ENCODE peak calls at places on chromosomes 1 and 21, in four cellular contexts. N is cardiac muscle cell; I is Caco-2; Z is CD8-positive, alpha-beta T cell. V is an unnamed sample.

GRCh38 chr1:112369389-112370285 is 26.4 kb upstream of the CTTNBP2NL start:
- DNase-seq in Z (peak; percentile 86), I (peak; percentile 87), N (peak; percentile 91), V (peak; percentile 63)

GRCh38 chr1:30686236-30686635 is 37.1 kb downstream of the MATN1 start:
- DNase-seq in Z (no peak), N (peak; percentile 30), I (no peak), V (no peak)

GRCh38 chr1:10709646-10710045 is 86.8 kb downstream of the CASZ1 start:
- DNase-seq in Z (no peak), I (no peak), N (no peak), V (no peak)

GRCh38 chr1:71026093-71026492 is 21.5 kb downstream of the PTGER3 start:
- DNase-seq in N (no peak), I (no peak), Z (no peak), V (no peak)

GRCh38 chr1:60876952-60877351 is 205.4 kb upstream of the NFIA start:
- DNase-seq in N (no peak), I (no peak), Z (no peak), V (no peak)

GRCh38 chr1:4851666-4852065 is 197.3 kb downstream of the AJAP1 start:
- DNase-seq in I (no peak), N (no peak), Z (no peak), V (no peak)

GRCh38 chr1:8169364-8170058 is 143.4 kb upstream of the ERRFI1 start:
- DNase-seq in N (no peak), I (peak; percentile 72), Z (peak; percentile 66), V (peak; percentile 16)

GRCh38 chr1:83791821-83792437 is 207.0 kb downstream of the TTLL7 start:
- DNase-seq in I (no peak), N (no peak), Z (no peak), V (peak; percentile 1)

GRCh38 chr21:43325968-43326367 is 101.0 kb downstream of the SIK1 start:
- DNase-seq in I (no peak), N (no peak), Z (no peak), V (no peak)

GRCh38 chr1:227325195-227325594 is 6.9 kb upstream of the CDC42BPA start:
- DNase-seq in Z (no peak), I (no peak), N (no peak), V (no peak)

GRCh38 chr21:33858672-33859372 is 56.8 kb downstream of the ATP5PO start:
- DNase-seq in N (no peak), Z (no peak), I (no peak), V (no peak)

GRCh38 chr21:42171091-42172053 is 47.6 kb upstream of the ABCG1 start:
- DNase-seq in N (no peak), I (no peak), Z (no peak), V (no peak)

GRCh38 chr1:117501275-117501674 is 104.6 kb upstream of the TENT5C start:
- DNase-seq in Z (no peak), N (no peak), I (no peak), V (no peak)

GRCh38 chr1:66711420-66711819 is 40.8 kb upstream of the DYNLT5 start:
- DNase-seq in I (no peak), N (no peak), Z (no peak), V (no peak)

GRCh38 chr21:44010429-44010828 is 1.7 kb upstream of the TRAPPC10 start:
- DNase-seq in I (no peak), Z (no peak), N (no peak), V (no peak)

GRCh38 chr1:1089731-1090423 is 15.8 kb upstream of the RNF223 start:
- DNase-seq in I (no peak), Z (no peak), N (no peak), V (no peak)

GRCh38 chr1:44672254-44672955 is 1.9 kb downstream of the TMEM53 start:
- DNase-seq in I (no peak), N (no peak), Z (no peak), V (peak; percentile 74)

GRCh38 chr1:12518956-12519707 is 98.9 kb downstream of the DHRS3 start:
- DNase-seq in I (no peak), N (peak; percentile 31), Z (no peak), V (no peak)

GRCh38 chr1:244852694-244853093 is 11.6 kb downstream of the HNRNPU start:
- DNase-seq in Z (no peak), N (no peak), I (no peak), V (no peak)

GRCh38 chr1:10438677-10439163 is 8.5 kb downstream of the CENPS start:
- DNase-seq in Z (no peak), I (no peak), N (peak; percentile 27), V (no peak)

GRCh38 chr1:193736507-193736906 is 550.1 kb upstream of the B3GALT2 start:
- DNase-seq in Z (no peak), N (no peak), I (no peak), V (no peak)

GRCh38 chr1:22143065-22143514 is at the start of gene WNT4:
- DNase-seq in Z (no peak), I (peak; percentile 72), N (peak; percentile 77), V (peak; percentile 29)

GRCh38 chr1:72009756-72010441 is 272.4 kb downstream of the NEGR1 start:
- DNase-seq in N (peak; percentile 11), Z (no peak), I (no peak), V (peak; percentile 61)

GRCh38 chr21:29025328-29025713 is 853 bp downstream of the USP16 start:
- DNase-seq in N (peak; percentile 5), I (no peak), Z (no peak), V (no peak)

GRCh38 chr1:169484107-169484506 is 1.6 kb downstream of the SLC19A2 start:
- DNase-seq in Z (no peak), I (no peak), N (peak; percentile 9), V (no peak)

GRCh38 chr1:66396212-66396890 is 137.6 kb upstream of the SGIP1 start:
- DNase-seq in Z (no peak), N (no peak), I (no peak), V (no peak)

GRCh38 chr21:41745971-41746743 is 20.7 kb downstream of the RIPK4 start:
- DNase-seq in I (no peak), N (no peak), Z (no peak), V (no peak)

GRCh38 chr21:33412832-33413519 is 9.8 kb downstream of the IFNGR2 start:
- DNase-seq in Z (no peak), I (peak; percentile 88), N (no peak), V (no peak)

GRCh38 chr1:8423134-8423701 is 105.3 kb downstream of the SLC45A1 start:
- DNase-seq in I (no peak), N (peak; percentile 57), Z (peak; percentile 40), V (no peak)

GRCh38 chr1:210239295-210240155 is 6.9 kb downstream of the SERTAD4 start:
- DNase-seq in I (peak; percentile 57), N (peak; percentile 50), Z (no peak), V (no peak)

GRCh38 chr1:236522937-236523703 is 662 bp upstream of the LGALS8 start:
- DNase-seq in N (no peak), Z (no peak), I (peak; percentile 65), V (no peak)

GRCh38 chr1:151281225-151281968 is 702 bp upstream of the ZNF687 start:
- DNase-seq in I (peak; percentile 98), N (peak; percentile 96), Z (peak; percentile 96), V (peak; percentile 97)

GRCh38 chr21:41250519-41250918 is 66.1 kb upstream of the FAM3B start:
- DNase-seq in N (no peak), Z (no peak), I (no peak), V (no peak)

GRCh38 chr21:25039461-25040380 is 567.6 kb downstream of the MRPL39 start:
- DNase-seq in I (peak; percentile 1), N (peak; percentile 27), Z (no peak), V (peak; percentile 38)

GRCh38 chr1:41919764-41920397 is 1.2 kb upstream of the HIVEP3 start:
- DNase-seq in Z (peak; percentile 77), N (peak; percentile 59), I (no peak), V (peak; percentile 76)

GRCh38 chr1:94621392-94621791 is 79.8 kb upstream of the F3 start:
- DNase-seq in N (no peak), I (no peak), Z (no peak), V (peak; percentile 31)

GRCh38 chr1:190376067-190376466 is 101.6 kb downstream of the BRINP3 start:
- DNase-seq in I (no peak), N (no peak), Z (no peak), V (no peak)

GRCh38 chr1:197174818-197175217 is 28.3 kb upstream of the ASPM start:
- DNase-seq in I (no peak), Z (no peak), N (no peak), V (no peak)

GRCh38 chr1:197171531-197171930 is 25.1 kb upstream of the ASPM start:
- DNase-seq in I (no peak), Z (no peak), N (no peak), V (no peak)

GRCh38 chr1:197173571-197174482 is 27.4 kb upstream of the ASPM start:
- DNase-seq in Z (no peak), I (peak; percentile 69), N (no peak), V (no peak)

GRCh38 chr1:197170538-197170937 is 24.1 kb upstream of the ASPM start:
- DNase-seq in Z (no peak), I (no peak), N (no peak), V (no peak)
- H3K4me1 ChIP-seq in Z (no peaks in the 10 kb centered on the region), I (peaks cover 38% of the 10 kb centered on the region), N (no peaks in the 10 kb centered on the region), V (peaks cover 16% of the 10 kb centered on the region)

GRCh38 chr1:162987866-162988265 is 81.3 kb upstream of the RGS4 start:
- DNase-seq in Z (no peak), I (no peak), N (no peak), V (no peak)

GRCh38 chr1:162992945-162993344 is 76.2 kb upstream of the RGS4 start:
- DNase-seq in I (no peak), N (no peak), Z (no peak), V (no peak)

GRCh38 chr1:162991444-162991843 is 77.7 kb upstream of the RGS4 start:
- DNase-seq in I (no peak), Z (no peak), N (no peak), V (no peak)

GRCh38 chr1:162988869-162989268 is 80.3 kb upstream of the RGS4 start:
- DNase-seq in N (no peak), I (peak; percentile 5), Z (no peak), V (no peak)

GRCh38 chr1:162990665-162991064 is 78.5 kb upstream of the RGS4 start:
- DNase-seq in I (no peak), N (no peak), Z (no peak), V (no peak)
- H3K36me3 ChIP-seq in I (no peaks in the 10 kb centered on the region), N (no peaks in the 10 kb centered on the region), Z (no peaks in the 10 kb centered on the region), V (no peaks in the 10 kb centered on the region)

GRCh38 chr1:174875306-174875705 is 124.4 kb upstream of the CACYBP start:
- DNase-seq in Z (no peak), N (peak; percentile 17), I (peak; percentile 16), V (no peak)
- H3K4me3 ChIP-seq in Z (no peak overlapping the region), N (no peak overlapping the region), I (no peak overlapping the region), V (no peak overlapping the region)

DNA sequence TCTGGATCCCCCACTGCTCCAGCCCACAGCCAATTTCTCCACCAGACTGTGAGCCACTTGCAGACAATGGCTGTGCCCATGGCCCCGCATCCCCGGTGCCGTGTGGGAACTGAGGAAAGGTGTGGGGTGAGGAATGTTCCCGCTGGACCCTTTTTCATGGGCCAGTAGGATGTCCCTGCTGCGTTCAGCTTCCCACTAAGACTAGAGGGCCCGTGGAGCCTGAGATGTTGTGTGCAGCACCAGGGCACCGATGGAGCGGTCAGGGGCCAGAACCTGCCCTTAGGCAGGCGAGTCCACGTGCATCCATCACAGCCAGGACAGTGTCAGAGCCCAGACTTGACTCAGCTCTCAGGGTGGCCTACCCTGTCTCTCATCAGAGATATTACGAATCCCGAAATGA is 105.7 kb upstream of the COL6A1 start:
- DNase-seq in Z (no peak), I (no peak), N (no peak), V (no peak)
- H3K4me1 ChIP-seq in Z (peaks cover 13% of the 10 kb centered on the region), I (peaks cover 13% of the 10 kb centered on the region), N (no peaks in the 10 kb centered on the region), V (peaks cover 6% of the 10 kb centered on the region)

V was measured in HAP-1.